ENCODE peak calls at places on chromosomes 6 and 20, in five cellular contexts. A, Z, X, I and C are unnamed samples.

GRCh38 chr20:33933469-33933909 is 60.2 kb upstream of the RALY start:
- DNase-seq in I (no peak), X (peak), Z (peak), A (peak), C (peak)

GRCh38 chr6:111764238-111765182 is 108.7 kb downstream of the FYN start:
- DNase-seq in X (no peak), Z (no peak), I (peak), A (no peak), C (no peak)

GRCh38 chr6:166627039-166627874 is at the start of gene RPS6KA2:
- DNase-seq in X (peak), Z (peak), I (peak), A (peak), C (peak)

GRCh38 chr6:111706841-111707391 is 101.2 kb upstream of the TRAF3IP2 start:
- DNase-seq in Z (no peak), A (no peak), X (no peak), I (no peak), C (no peak)

GRCh38 chr6:107712523-107713213 is 111.4 kb downstream of the SCML4 start:
- DNase-seq in A (no peak), Z (no peak), X (no peak), I (no peak), C (peak)

GRCh38 chr6:106692112-106692822 is 62.9 kb downstream of the QRSL1 start:
- DNase-seq in Z (no peak), X (no peak), I (no peak), A (no peak), C (peak)

GRCh38 chr20:53622247-53623114 is 28.8 kb upstream of the ZNF217 start:
- DNase-seq in X (no peak), A (no peak), Z (no peak), I (peak), C (no peak)

GRCh38 chr6:147136057-147136456 is 68.2 kb upstream of the STXBP5 start:
- DNase-seq in A (no peak), I (no peak), X (no peak), Z (no peak), C (no peak)

GRCh38 chr20:4780245-4780644 is 58.5 kb downstream of the PRND start:
- DNase-seq in Z (no peak), A (no peak), I (no peak), X (no peak), C (no peak)
- TF ChIP-seq CTCF in Z (no peak), A (no peak), I (no peak), X (no peak), C (no peak)

GRCh38 chr6:89081129-89081422 is 525 bp downstream of the PNRC1 start:
- DNase-seq in Z (no peak), I (no peak), A (no peak), X (no peak), C (no peak)

GRCh38 chr6:89080281-89081128 is at the start of gene PNRC1:
- DNase-seq in I (peak), X (peak), Z (peak), A (peak), C (peak)

GRCh38 chr6:89079611-89080213 is 839 bp upstream of the PNRC1 start:
- DNase-seq in Z (no peak), X (peak), A (no peak), I (no peak), C (peak)

GRCh38 chr6:89082439-89082838 is 1.9 kb downstream of the PNRC1 start:
- DNase-seq in X (no peak), I (no peak), A (no peak), Z (no peak), C (peak)

DNA sequence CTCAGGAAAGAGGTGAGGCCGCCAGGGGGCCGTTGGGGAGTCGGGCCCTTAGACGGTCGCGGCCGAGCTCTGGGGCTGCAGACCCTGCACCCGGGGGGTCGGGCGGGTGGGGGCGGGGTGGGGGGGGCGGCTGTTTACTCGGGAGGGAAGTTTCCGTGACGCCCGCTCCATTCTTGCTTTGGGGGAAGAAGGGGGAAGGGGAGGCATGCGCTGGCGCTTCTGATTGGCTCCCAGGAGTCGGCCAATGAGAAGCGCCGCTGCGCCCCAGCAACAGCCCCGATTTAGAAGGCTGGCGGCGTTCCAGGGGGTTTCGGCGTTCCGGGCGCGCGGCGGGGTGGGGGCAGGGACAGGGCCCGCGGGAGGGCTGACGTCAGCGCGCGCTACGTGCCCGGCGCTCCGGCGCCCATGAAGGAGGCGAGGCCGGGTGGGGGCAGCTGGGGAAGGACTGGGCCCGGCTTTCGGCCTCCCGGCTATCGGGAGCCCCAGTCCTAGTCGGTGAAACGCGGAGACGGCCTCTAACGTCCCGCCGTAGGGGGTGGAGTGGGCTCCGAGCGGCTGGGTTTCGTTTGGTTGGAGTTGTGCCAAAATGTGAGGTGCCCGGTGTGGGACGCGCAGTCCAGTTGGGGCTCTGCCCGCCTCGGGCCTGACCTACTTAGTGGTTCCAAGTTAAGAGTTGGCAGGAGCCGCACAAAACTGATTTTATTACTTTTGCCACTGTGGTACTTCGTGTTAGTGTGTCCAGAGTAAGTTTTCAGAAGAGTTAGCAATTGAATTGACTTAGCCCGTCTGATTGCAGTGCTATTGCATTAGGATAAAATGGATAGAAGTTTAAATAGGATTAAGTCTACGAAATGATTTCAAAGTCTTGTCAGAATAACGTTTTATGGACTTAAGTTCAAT is 1.1 kb downstream of the PNRC1 start:
- DNase-seq in A (peak), I (peak), X (peak), Z (peak), C (peak)
- TF ChIP-seq CTCF in A (no peak), I (peak), X (no peak), Z (peak), C (no peak)

GRCh38 chr20:2757969-2758368 is 42.5 kb downstream of the CPXM1 start:
- DNase-seq in Z (no peak), I (no peak), A (no peak), X (no peak), C (no peak)
- TF ChIP-seq CTCF in Z (no peak), I (no peak), A (no peak), X (no peak), C (no peak)

GRCh38 chr20:59608871-59609270 is 4.5 kb downstream of the PHACTR3 start:
- DNase-seq in Z (no peak), X (no peak), I (no peak), A (no peak), C (no peak)

GRCh38 chr20:59605691-59606364 is 1.5 kb downstream of the PHACTR3 start:
- DNase-seq in Z (no peak), X (no peak), A (no peak), I (no peak), C (no peak)

GRCh38 chr20:59606566-59606965 is 2.2 kb downstream of the PHACTR3 start:
- DNase-seq in I (no peak), Z (no peak), A (no peak), X (no peak), C (no peak)

GRCh38 chr20:59611286-59611685 is 6.9 kb downstream of the PHACTR3 start:
- DNase-seq in A (no peak), Z (no peak), I (no peak), X (no peak), C (no peak)

GRCh38 chr20:59608396-59608795 is 4.1 kb downstream of the PHACTR3 start:
- DNase-seq in Z (no peak), I (no peak), X (no peak), A (no peak), C (no peak)
- TF ChIP-seq CTCF in Z (no peak), I (no peak), X (no peak), A (no peak), C (no peak)

GRCh38 chr20:16258766-16259165 is 314.5 kb downstream of the KIF16B start:
- DNase-seq in X (no peak), Z (no peak), I (no peak), A (no peak), C (no peak)

GRCh38 chr20:16256981-16257380 is 316.3 kb downstream of the KIF16B start:
- DNase-seq in I (no peak), Z (no peak), A (no peak), X (no peak), C (no peak)

GRCh38 chr20:16261733-16262277 is 311.4 kb downstream of the KIF16B start:
- DNase-seq in I (no peak), A (no peak), X (no peak), Z (no peak), C (no peak)

GRCh38 chr20:16260911-16261310 is 312.3 kb downstream of the KIF16B start:
- DNase-seq in X (no peak), Z (no peak), A (no peak), I (no peak), C (no peak)

DNA sequence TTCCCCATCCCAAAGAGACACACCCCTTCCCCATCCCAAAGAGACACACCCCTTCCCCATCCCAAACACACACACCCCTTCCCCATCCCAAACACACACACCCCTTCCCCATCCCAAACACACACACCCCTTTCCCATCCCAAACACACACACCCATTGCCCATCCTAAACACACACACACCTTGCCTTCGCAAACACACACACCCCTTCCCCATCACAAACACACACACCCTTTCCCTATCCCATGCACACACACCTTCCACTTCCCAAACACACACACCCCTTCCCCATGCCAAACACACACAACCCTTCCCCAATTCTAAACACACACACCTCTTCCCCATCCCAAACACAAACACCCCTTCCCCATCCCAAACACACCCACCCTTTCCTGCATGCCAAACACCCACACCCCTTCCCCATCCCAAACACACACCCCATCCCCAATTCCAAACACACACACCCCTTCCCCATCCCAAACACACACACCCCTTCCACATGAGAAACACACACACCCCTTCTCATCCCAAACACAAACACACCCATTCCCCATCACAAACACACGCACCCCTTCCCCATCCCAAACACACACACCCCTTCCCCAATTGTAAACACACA is 315.3 kb downstream of the KIF16B start:
- DNase-seq in A (no peak), X (no peak), I (no peak), Z (no peak), C (no peak)
- TF ChIP-seq CTCF in A (no peak), X (no peak), I (no peak), Z (no peak), C (no peak)

DNA sequence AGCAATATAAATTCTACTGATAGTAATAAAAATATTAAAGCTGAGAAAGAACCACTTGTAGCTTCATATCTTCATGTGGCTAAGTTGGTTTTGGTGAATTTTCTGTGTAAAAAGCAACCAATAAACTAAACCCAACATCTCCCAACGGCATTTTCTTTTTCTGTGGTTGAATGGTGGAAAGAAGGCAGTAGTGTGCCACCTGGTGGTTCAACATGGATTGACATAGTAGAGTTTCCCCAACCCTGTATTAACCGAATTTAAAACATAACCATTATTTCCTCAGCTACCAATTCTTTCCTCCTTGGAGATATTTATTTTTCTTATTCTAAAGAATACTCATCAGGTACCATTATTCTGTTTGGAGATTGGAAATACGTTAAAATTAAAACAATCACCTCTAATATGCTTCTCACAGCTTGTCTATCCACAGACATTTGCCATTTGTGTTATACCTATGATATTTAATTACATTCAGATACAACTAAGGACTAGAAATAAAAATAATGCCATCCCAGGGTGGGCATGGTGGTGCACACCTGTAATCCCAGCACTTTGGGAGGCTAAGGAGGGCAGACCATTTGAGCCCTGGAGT is 117.1 kb upstream of the EEF1E1 start:
- DNase-seq in Z (no peak), I (no peak), X (no peak), A (peak), C (peak)
- TF ChIP-seq CTCF in Z (peak), I (peak), X (peak), A (peak), C (peak)

DNA sequence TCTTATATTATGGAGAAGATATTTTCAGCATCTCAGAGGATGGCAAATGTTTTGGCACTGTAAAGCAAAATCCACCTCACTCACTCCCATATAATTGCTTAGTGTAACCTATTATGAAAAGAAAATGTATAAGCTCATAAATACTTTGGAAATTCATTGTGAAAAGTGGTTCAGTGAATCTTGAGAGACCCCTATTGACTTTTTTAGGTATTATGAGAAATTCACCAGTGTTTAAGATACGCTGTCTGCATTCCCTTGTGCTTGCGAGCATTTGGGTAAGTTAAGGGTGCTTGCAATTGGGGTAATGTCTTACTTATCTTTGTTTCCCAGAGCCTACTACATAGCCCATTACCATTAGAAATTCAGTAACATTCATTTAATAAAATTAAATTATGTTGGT is 66.3 kb upstream of the BMP5 start:
- DNase-seq in A (no peak), X (no peak), I (no peak), Z (no peak), C (peak)
- TF ChIP-seq CTCF in A (no peak), X (no peak), I (no peak), Z (no peak), C (no peak)